ENCODE peak calls at places on chromosomes 16 and 17, in four cellular contexts. O, X, W and S are unnamed samples.

GRCh38 chr17:34269969-34270368 is at the start of gene CCL7:
- DNase-seq in O (no peak), X (no peak), W (no peak), S (no peak)

GRCh38 chr16:85235988-85236831 is 123.9 kb upstream of the CIBAR2 start:
- DNase-seq in O (peak), X (no peak), W (no peak), S (no peak)

GRCh38 chr17:50534222-50534978 is 1.9 kb downstream of the EPN3 start:
- DNase-seq in O (peak), X (no peak), W (peak), S (no peak)

GRCh38 chr16:85417156-85417860 is 195.8 kb upstream of the GSE1 start:
- DNase-seq in O (peak), X (no peak), W (no peak), S (no peak)

GRCh38 chr17:46756061-46756735 is 62.3 kb downstream of the WNT3 start:
- DNase-seq in O (no peak), X (no peak), W (no peak), S (no peak)

GRCh38 chr17:73182616-73183310 is 10.1 kb upstream of the COG1 start:
- DNase-seq in O (no peak), X (no peak), W (no peak), S (no peak)

GRCh38 chr17:16877102-16877501 is 94.8 kb downstream of the TNFRSF13B start:
- DNase-seq in O (no peak), X (no peak), W (no peak), S (no peak)

GRCh38 chr16:89598199-89598598 is 15.2 kb upstream of the DPEP1 start:
- DNase-seq in O (no peak), X (no peak), W (peak), S (no peak)

GRCh38 chr17:31369266-31369665 is 22.2 kb upstream of the RAB11FIP4 start:
- DNase-seq in O (no peak), X (no peak), W (no peak), S (no peak)

GRCh38 chr17:63837962-63838585 is 4.4 kb downstream of the SMARCD2 start:
- DNase-seq in O (no peak), X (no peak), W (no peak), S (no peak)

GRCh38 chr16:55728797-55729196 is 73.0 kb downstream of the SLC6A2 start:
- DNase-seq in O (no peak), X (no peak), W (peak), S (no peak)

GRCh38 chr16:28098959-28099945 is 35.7 kb upstream of the GSG1L start:
- DNase-seq in O (no peak), X (no peak), W (no peak), S (no peak)

GRCh38 chr16:69553332-69553731 is 12.4 kb upstream of the NFAT5 start:
- DNase-seq in O (no peak), X (no peak), W (no peak), S (no peak)

GRCh38 chr17:37088459-37088858 is 139.7 kb downstream of the AATF start:
- DNase-seq in O (no peak), X (no peak), W (no peak), S (peak)

GRCh38 chr17:41801374-41802062 is 10.2 kb downstream of the P3H4 start:
- DNase-seq in O (peak), X (peak), W (peak), S (peak)

GRCh38 chr16:12547608-12547922 is 256.1 kb downstream of the CPPED1 start:
- DNase-seq in O (no peak), X (no peak), W (no peak), S (no peak)

GRCh38 chr16:10370096-10370726 is 15.7 kb upstream of the ATF7IP2 start:
- DNase-seq in O (no peak), X (no peak), W (no peak), S (no peak)

GRCh38 chr17:80348551-80349436 is 66.2 kb upstream of the ENDOV start:
- DNase-seq in O (no peak), X (no peak), W (no peak), S (no peak)

GRCh38 chr17:4899341-4900230 is at the start of gene C17orf107:
- DNase-seq in O (peak), X (no peak), W (no peak), S (peak)

GRCh38 chr17:29518359-29518758 is 48.5 kb downstream of the ABHD15 start:
- DNase-seq in O (no peak), X (no peak), W (no peak), S (no peak)

GRCh38 chr16:13269905-13270528 is 368.6 kb downstream of the SHISA9 start:
- DNase-seq in O (no peak), X (no peak), W (no peak), S (no peak)

GRCh38 chr17:79836952-79837887 is 2.0 kb downstream of the CBX4 start:
- DNase-seq in O (peak), X (peak), W (peak), S (no peak)

GRCh38 chr16:50499254-50499653 is 48.9 kb upstream of the NKD1 start:
- DNase-seq in O (no peak), X (no peak), W (no peak), S (no peak)

GRCh38 chr17:17079336-17079735 is 37.1 kb downstream of the MPRIP start:
- DNase-seq in O (peak), X (no peak), W (no peak), S (no peak)

GRCh38 chr16:17556276-17557052 is 85.7 kb upstream of the XYLT1 start:
- DNase-seq in O (no peak), X (peak), W (peak), S (peak)

GRCh38 chr17:42969006-42969581 is 4.8 kb upstream of the AARSD1 start:
- DNase-seq in O (peak), X (no peak), W (no peak), S (no peak)

GRCh38 chr16:25390761-25391160 is 133.1 kb upstream of the ZKSCAN2 start:
- DNase-seq in O (no peak), X (no peak), W (no peak), S (no peak)

GRCh38 chr17:50668838-50669581 is 34.3 kb downstream of the ABCC3 start:
- DNase-seq in O (no peak), X (no peak), W (no peak), S (no peak)

GRCh38 chr17:61782683-61783082 is 80.6 kb downstream of the BRIP1 start:
- DNase-seq in O (no peak), X (no peak), W (no peak), S (no peak)

GRCh38 chr16:51394401-51394800 is 243.3 kb upstream of the SALL1 start:
- DNase-seq in O (no peak), X (no peak), W (no peak), S (no peak)

GRCh38 chr16:378821-379182 is 3.0 kb downstream of the PGAP6 start:
- DNase-seq in O (no peak), X (no peak), W (no peak), S (no peak)

GRCh38 chr16:31265329-31266245 is 5.8 kb downstream of the ITGAM start:
- DNase-seq in O (no peak), X (no peak), W (peak), S (no peak)

GRCh38 chr17:59492091-59492451 is 73.3 kb upstream of the DHX40 start:
- DNase-seq in O (no peak), X (no peak), W (no peak), S (no peak)

GRCh38 chr17:49029841-49030240 is 32.7 kb downstream of the IGF2BP1 start:
- DNase-seq in O (no peak), X (no peak), W (no peak), S (no peak)

GRCh38 chr17:42358434-42358833 is 29.8 kb downstream of the STAT3 start:
- DNase-seq in O (no peak), X (no peak), W (no peak), S (no peak)